ENCODE peak calls at places on chromosome 15, in six cellular contexts. One of them, this sample, is unnamed.

GRCh38 chr15:64987136-64987535 is 2.6 kb downstream of the SPG21 start:
- DNase-seq in GM23338: no peak
- DNase-seq in heart left ventricle: no peak
- DNase-seq in A549: no peak
- DNase-seq in endodermal cell: no peak
- DNase-seq in CD4-positive, alpha-beta memory T cell: no peak
- DNase-seq in this sample: no peak

GRCh38 chr15:91857224-91857585 is 3.7 kb downstream of the SLCO3A1 start:
- DNase-seq in GM23338: no peak
- DNase-seq in heart left ventricle: no peak
- DNase-seq in A549: no peak
- DNase-seq in endodermal cell: no peak
- DNase-seq in CD4-positive, alpha-beta memory T cell: no peak
- DNase-seq in this sample: no peak

GRCh38 chr15:73954188-73955145 is 28.2 kb downstream of the LOXL1 start:
- DNase-seq in GM23338: no peak
- DNase-seq in heart left ventricle: no peak
- DNase-seq in A549: no peak
- DNase-seq in endodermal cell: peak; percentile 63
- DNase-seq in CD4-positive, alpha-beta memory T cell: no peak
- DNase-seq in this sample: no peak

GRCh38 chr15:82571722-82572222 is 31.5 kb upstream of the RPS17 start:
- DNase-seq in GM23338: peak; percentile 78
- DNase-seq in heart left ventricle: peak; percentile 66
- DNase-seq in A549: no peak
- DNase-seq in endodermal cell: peak; percentile 83
- DNase-seq in CD4-positive, alpha-beta memory T cell: no peak
- DNase-seq in this sample: no peak

GRCh38 chr15:89359471-89360293 is 25.1 kb upstream of the POLG start:
- DNase-seq in GM23338: peak; percentile 35
- DNase-seq in heart left ventricle: no peak
- DNase-seq in A549: no peak
- DNase-seq in endodermal cell: no peak
- DNase-seq in CD4-positive, alpha-beta memory T cell: no peak
- DNase-seq in this sample: no peak

GRCh38 chr15:94229591-94230365 is 1.6 kb upstream of the MCTP2 start:
- DNase-seq in GM23338: no peak
- DNase-seq in heart left ventricle: no peak
- DNase-seq in A549: no peak
- DNase-seq in endodermal cell: no peak
- DNase-seq in CD4-positive, alpha-beta memory T cell: peak; percentile 61
- DNase-seq in this sample: peak; percentile 48

GRCh38 chr15:77025941-77026411 is 31.1 kb downstream of the PSTPIP1 start:
- DNase-seq in GM23338: no peak
- DNase-seq in heart left ventricle: peak; percentile 41
- DNase-seq in A549: no peak
- DNase-seq in endodermal cell: peak; percentile 50
- DNase-seq in CD4-positive, alpha-beta memory T cell: no peak
- DNase-seq in this sample: no peak

GRCh38 chr15:64856429-64857145 is 14.9 kb downstream of the PLEKHO2 start:
- DNase-seq in GM23338: no peak
- DNase-seq in heart left ventricle: peak; percentile 74
- DNase-seq in A549: peak; percentile 38
- DNase-seq in endodermal cell: peak; percentile 53
- DNase-seq in CD4-positive, alpha-beta memory T cell: no peak
- DNase-seq in this sample: no peak

GRCh38 chr15:62083168-62084154 is 16.7 kb downstream of the C2CD4A start:
- DNase-seq in GM23338: no peak
- DNase-seq in heart left ventricle: no peak
- DNase-seq in A549: no peak
- DNase-seq in endodermal cell: no peak
- DNase-seq in CD4-positive, alpha-beta memory T cell: no peak
- DNase-seq in this sample: no peak

GRCh38 chr15:67836477-67836876 is 3.4 kb downstream of the RNU6-1 start:
- DNase-seq in GM23338: peak; percentile 85
- DNase-seq in heart left ventricle: no peak
- DNase-seq in A549: peak; percentile 47
- DNase-seq in endodermal cell: peak; percentile 81
- DNase-seq in CD4-positive, alpha-beta memory T cell: peak; percentile 67
- DNase-seq in this sample: no peak

GRCh38 chr15:52787123-52787503 is 3.0 kb downstream of the ONECUT1 start:
- DNase-seq in GM23338: peak; percentile 81
- DNase-seq in heart left ventricle: no peak
- DNase-seq in A549: no peak
- DNase-seq in endodermal cell: peak; percentile 82
- DNase-seq in CD4-positive, alpha-beta memory T cell: no peak
- DNase-seq in this sample: no peak

GRCh38 chr15:34721802-34722795 is 32.7 kb downstream of the GJD2 start:
- DNase-seq in GM23338: peak; percentile 79
- DNase-seq in heart left ventricle: peak; percentile 74
- DNase-seq in A549: peak; percentile 59
- DNase-seq in endodermal cell: peak; percentile 83
- DNase-seq in CD4-positive, alpha-beta memory T cell: no peak
- DNase-seq in this sample: no peak

GRCh38 chr15:92029767-92030166 is 176.3 kb downstream of the SLCO3A1 start:
- DNase-seq in GM23338: no peak
- DNase-seq in heart left ventricle: no peak
- DNase-seq in A549: no peak
- DNase-seq in endodermal cell: peak; percentile 20
- DNase-seq in CD4-positive, alpha-beta memory T cell: no peak
- DNase-seq in this sample: no peak

GRCh38 chr15:93861413-93861812 is 369.9 kb upstream of the MCTP2 start:
- DNase-seq in GM23338: no peak
- DNase-seq in heart left ventricle: peak; percentile 58
- DNase-seq in A549: no peak
- DNase-seq in endodermal cell: no peak
- DNase-seq in CD4-positive, alpha-beta memory T cell: peak; percentile 4
- DNase-seq in this sample: no peak

GRCh38 chr15:33565099-33565498 is 254.3 kb downstream of the RYR3 start:
- DNase-seq in GM23338: no peak
- DNase-seq in heart left ventricle: no peak
- DNase-seq in A549: no peak
- DNase-seq in endodermal cell: no peak
- DNase-seq in CD4-positive, alpha-beta memory T cell: no peak
- DNase-seq in this sample: no peak

GRCh38 chr15:89167267-89168176 is 53.9 kb downstream of the RLBP1 start:
- DNase-seq in GM23338: no peak
- DNase-seq in heart left ventricle: no peak
- DNase-seq in A549: peak; percentile 44
- DNase-seq in endodermal cell: peak; percentile 53
- DNase-seq in CD4-positive, alpha-beta memory T cell: no peak
- DNase-seq in this sample: peak; percentile 76

GRCh38 chr15:80010131-80010673 is 39.2 kb upstream of the BCL2A1 start:
- DNase-seq in GM23338: no peak
- DNase-seq in heart left ventricle: no peak
- DNase-seq in A549: peak; percentile 33
- DNase-seq in endodermal cell: no peak
- DNase-seq in CD4-positive, alpha-beta memory T cell: no peak
- DNase-seq in this sample: no peak

GRCh38 chr15:60494108-60494507 is 15.2 kb upstream of the ICE2 start:
- DNase-seq in GM23338: no peak
- DNase-seq in heart left ventricle: no peak
- DNase-seq in A549: no peak
- DNase-seq in endodermal cell: no peak
- DNase-seq in CD4-positive, alpha-beta memory T cell: no peak
- DNase-seq in this sample: no peak

GRCh38 chr15:48868549-48868948 is 9.4 kb upstream of the EID1 start:
- DNase-seq in GM23338: no peak
- DNase-seq in heart left ventricle: no peak
- DNase-seq in A549: peak; percentile 6
- DNase-seq in endodermal cell: no peak
- DNase-seq in CD4-positive, alpha-beta memory T cell: no peak
- DNase-seq in this sample: peak; percentile 56

GRCh38 chr15:64624242-64624641 is 151.1 kb downstream of the RBPMS2 start:
- DNase-seq in GM23338: no peak
- DNase-seq in heart left ventricle: no peak
- DNase-seq in A549: no peak
- DNase-seq in endodermal cell: no peak
- DNase-seq in CD4-positive, alpha-beta memory T cell: no peak
- DNase-seq in this sample: no peak

GRCh38 chr15:73982251-73982962 is 9.7 kb downstream of the STOML1 start:
- DNase-seq in GM23338: no peak
- DNase-seq in heart left ventricle: peak; percentile 92
- DNase-seq in A549: no peak
- DNase-seq in endodermal cell: no peak
- DNase-seq in CD4-positive, alpha-beta memory T cell: no peak
- DNase-seq in this sample: no peak

DNA sequence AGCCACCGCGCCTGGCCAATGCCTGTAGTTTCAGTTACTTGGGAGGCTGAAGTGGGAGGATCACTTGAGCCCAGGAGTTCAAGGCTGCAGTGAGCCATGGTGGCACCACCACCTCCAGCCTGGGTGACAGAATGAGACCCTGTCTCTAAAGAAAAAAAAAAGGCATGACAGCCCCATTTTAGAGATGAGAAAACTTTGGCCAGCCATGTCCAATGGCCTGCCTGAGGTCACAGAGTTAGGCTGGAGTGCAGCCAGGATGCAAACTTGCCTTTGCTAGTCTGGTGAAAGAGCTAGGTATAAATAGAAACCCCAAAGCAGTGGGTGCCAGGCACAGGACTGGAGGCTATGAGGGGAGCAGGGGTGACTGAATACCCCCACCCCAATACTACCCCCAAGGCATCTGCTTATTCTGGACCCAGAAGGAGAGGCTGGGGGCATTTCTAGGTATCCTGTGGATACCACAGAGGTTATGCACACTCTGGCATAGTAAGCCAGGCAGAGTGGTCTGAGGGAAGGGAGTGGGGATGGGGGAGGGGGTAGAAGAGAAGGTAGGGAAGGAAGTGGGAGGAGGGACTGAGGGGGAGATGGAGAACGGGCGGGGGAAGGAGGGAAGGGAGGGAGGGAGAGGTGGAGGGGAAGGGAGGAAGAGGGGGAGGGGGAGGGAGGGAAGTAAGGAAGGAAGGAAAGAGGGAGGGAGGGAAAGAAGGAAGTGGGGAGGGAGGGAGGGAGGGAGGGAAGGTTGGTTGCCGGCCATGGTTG is 16.2 kb upstream of the C15orf39 start:
- DNase-seq in GM23338: peak; percentile 63
- DNase-seq in heart left ventricle: no peak
- DNase-seq in A549: no peak
- DNase-seq in endodermal cell: no peak
- DNase-seq in CD4-positive, alpha-beta memory T cell: no peak
- DNase-seq in this sample: no peak
- H3K27ac ChIP-seq in GM23338: no peak overlapping the region
- H3K27ac ChIP-seq in heart left ventricle: no peak overlapping the region
- H3K27ac ChIP-seq in A549: no peak overlapping the region
- H3K27ac ChIP-seq in endodermal cell: no peak overlapping the region
- H3K27ac ChIP-seq in CD4-positive, alpha-beta memory T cell: no peak overlapping the region
- H3K27ac ChIP-seq in this sample: no peak overlapping the region

DNA sequence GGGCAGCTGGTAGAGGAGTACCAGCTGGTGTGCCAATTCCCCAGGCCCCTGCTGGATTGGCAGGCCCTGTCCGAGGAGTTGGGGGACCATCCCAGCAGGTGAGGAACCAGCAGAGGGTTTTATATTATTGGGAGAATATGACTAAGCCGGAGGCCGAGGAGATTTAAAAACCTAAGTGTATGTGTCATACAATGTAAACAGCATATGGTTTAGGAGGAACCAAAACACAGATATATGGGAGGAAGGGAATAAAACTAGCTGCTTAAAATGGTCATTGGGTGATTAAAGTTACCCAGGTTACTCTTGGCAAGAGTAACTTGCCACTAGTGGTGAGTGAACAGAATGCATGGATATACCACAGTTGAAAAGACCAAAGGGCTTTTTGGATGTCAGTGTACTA is 22.1 kb downstream of the SNRPN start:
- DNase-seq in GM23338: no peak
- DNase-seq in heart left ventricle: no peak
- DNase-seq in A549: no peak
- DNase-seq in endodermal cell: no peak
- DNase-seq in CD4-positive, alpha-beta memory T cell: no peak
- DNase-seq in this sample: no peak
- H3K27ac ChIP-seq in GM23338: no peak overlapping the region
- H3K27ac ChIP-seq in heart left ventricle: no peak overlapping the region
- H3K27ac ChIP-seq in A549: no peak overlapping the region
- H3K27ac ChIP-seq in endodermal cell: no peak overlapping the region
- H3K27ac ChIP-seq in CD4-positive, alpha-beta memory T cell: no peak overlapping the region
- H3K27ac ChIP-seq in this sample: no peak overlapping the region

GRCh38 chr15:70509282-70510272 is 253.8 kb downstream of the UACA start:
- DNase-seq in GM23338: no peak
- DNase-seq in heart left ventricle: no peak
- DNase-seq in A549: no peak
- DNase-seq in endodermal cell: no peak
- DNase-seq in CD4-positive, alpha-beta memory T cell: no peak
- DNase-seq in this sample: no peak

GRCh38 chr15:70507772-70508351 is 255.5 kb downstream of the UACA start:
- DNase-seq in GM23338: no peak
- DNase-seq in heart left ventricle: no peak
- DNase-seq in A549: peak; percentile 100
- DNase-seq in endodermal cell: no peak
- DNase-seq in CD4-positive, alpha-beta memory T cell: no peak
- DNase-seq in this sample: peak; percentile 92

GRCh38 chr15:70510433-70510832 is 252.9 kb downstream of the UACA start:
- DNase-seq in GM23338: no peak
- DNase-seq in heart left ventricle: no peak
- DNase-seq in A549: no peak
- DNase-seq in endodermal cell: no peak
- DNase-seq in CD4-positive, alpha-beta memory T cell: no peak
- DNase-seq in this sample: no peak

GRCh38 chr15:70505971-70506887 is 257.1 kb downstream of the UACA start:
- DNase-seq in GM23338: peak; percentile 25
- DNase-seq in heart left ventricle: no peak
- DNase-seq in A549: no peak
- DNase-seq in endodermal cell: peak; percentile 76
- DNase-seq in CD4-positive, alpha-beta memory T cell: no peak
- DNase-seq in this sample: no peak

GRCh38 chr15:70508561-70509281 is 254.6 kb downstream of the UACA start:
- DNase-seq in GM23338: peak; percentile 30
- DNase-seq in heart left ventricle: no peak
- DNase-seq in A549: peak; percentile 98
- DNase-seq in endodermal cell: no peak
- DNase-seq in CD4-positive, alpha-beta memory T cell: no peak
- DNase-seq in this sample: peak; percentile 81
- H3K27ac ChIP-seq in GM23338: no peak overlapping the region
- H3K27ac ChIP-seq in heart left ventricle: peak overlapping the region; percentile 70
- H3K27ac ChIP-seq in A549: peak overlapping the region; percentile 96
- H3K27ac ChIP-seq in endodermal cell: no peak overlapping the region
- H3K27ac ChIP-seq in CD4-positive, alpha-beta memory T cell: no peak overlapping the region
- H3K27ac ChIP-seq in this sample: peak overlapping the region; percentile 36

GRCh38 chr15:39205506-39206371 is 375.1 kb upstream of the THBS1 start:
- DNase-seq in GM23338: no peak
- DNase-seq in heart left ventricle: no peak
- DNase-seq in A549: no peak
- DNase-seq in endodermal cell: no peak
- DNase-seq in CD4-positive, alpha-beta memory T cell: no peak
- DNase-seq in this sample: no peak

GRCh38 chr15:39205081-39205480 is 375.8 kb upstream of the THBS1 start:
- DNase-seq in GM23338: no peak
- DNase-seq in heart left ventricle: no peak
- DNase-seq in A549: no peak
- DNase-seq in endodermal cell: no peak
- DNase-seq in CD4-positive, alpha-beta memory T cell: no peak
- DNase-seq in this sample: no peak

GRCh38 chr15:39202641-39203040 is 378.2 kb upstream of the THBS1 start:
- DNase-seq in GM23338: no peak
- DNase-seq in heart left ventricle: no peak
- DNase-seq in A549: peak; percentile 45
- DNase-seq in endodermal cell: no peak
- DNase-seq in CD4-positive, alpha-beta memory T cell: no peak
- DNase-seq in this sample: peak; percentile 37

GRCh38 chr15:39200586-39200985 is 380.3 kb upstream of the THBS1 start:
- DNase-seq in GM23338: peak; percentile 24
- DNase-seq in heart left ventricle: no peak
- DNase-seq in A549: no peak
- DNase-seq in endodermal cell: peak; percentile 50
- DNase-seq in CD4-positive, alpha-beta memory T cell: no peak
- DNase-seq in this sample: no peak

GRCh38 chr15:39204031-39204430 is 376.8 kb upstream of the THBS1 start:
- DNase-seq in GM23338: no peak
- DNase-seq in heart left ventricle: no peak
- DNase-seq in A549: no peak
- DNase-seq in endodermal cell: no peak
- DNase-seq in CD4-positive, alpha-beta memory T cell: no peak
- DNase-seq in this sample: no peak
- H3K27ac ChIP-seq in GM23338: no peak overlapping the region
- H3K27ac ChIP-seq in heart left ventricle: no peak overlapping the region
- H3K27ac ChIP-seq in A549: peak overlapping the region; percentile 67
- H3K27ac ChIP-seq in endodermal cell: no peak overlapping the region
- H3K27ac ChIP-seq in CD4-positive, alpha-beta memory T cell: no peak overlapping the region
- H3K27ac ChIP-seq in this sample: peak overlapping the region; percentile 95

This sample was measured in epithelial cell of prostate.